ENCODE peak calls at places on chromosomes 6 and 20, in eight cellular contexts. V is OCI-LY7, Q is endothelial cell, W is ACHN, L is RPMI8226, P is GM23248, H is astrocyte, O is HFF-Myc. U is an unnamed sample.

GRCh38 chr6:42555477-42556457 is 8.1 kb upstream of the UBR2 start:
- DNase-seq in V (peak), Q (no peak), W (no peak), L (peak), P (no peak), H (no peak), O (peak), U (no peak)

GRCh38 chr6:105522626-105523322 is 119.9 kb upstream of the PREP start:
- DNase-seq in V (no peak), Q (no peak), W (no peak), L (no peak), P (peak), H (peak), O (no peak), U (no peak)

GRCh38 chr6:31908791-31909190 is 6.9 kb upstream of the ZBTB12 start:
- DNase-seq in V (no peak), Q (no peak), W (no peak), L (peak), P (peak), H (peak), O (no peak), U (no peak)

GRCh38 chr6:115544765-115545409 is 515.8 kb downstream of the FRK start:
- DNase-seq in V (no peak), Q (no peak), W (no peak), L (no peak), P (no peak), H (no peak), O (no peak), U (no peak)

GRCh38 chr6:47964994-47965393 is 146.0 kb downstream of the PTCHD4 start:
- DNase-seq in V (no peak), Q (no peak), W (no peak), L (no peak), P (no peak), H (no peak), O (no peak), U (no peak)

GRCh38 chr6:37029249-37029959 is 23.9 kb downstream of the FGD2 start:
- DNase-seq in V (peak), Q (peak), W (peak), L (peak), P (peak), H (peak), O (peak), U (peak)

GRCh38 chr6:147618927-147619326 is 110.4 kb downstream of the SAMD5 start:
- DNase-seq in V (no peak), Q (no peak), W (no peak), L (no peak), P (peak), H (no peak), O (no peak), U (no peak)

GRCh38 chr6:85112540-85112939 is 337.3 kb upstream of the NT5E start:
- DNase-seq in V (no peak), Q (no peak), W (no peak), L (no peak), P (no peak), H (no peak), O (no peak), U (no peak)

GRCh38 chr20:25867776-25868649 is 171.4 kb upstream of the ZNF337 start:
- DNase-seq in V (no peak), Q (peak), W (no peak), L (peak), P (peak), H (no peak), O (no peak), U (no peak)

GRCh38 chr6:108260126-108260808 is 573 bp downstream of the SNX3 start:
- DNase-seq in V (peak), Q (no peak), W (peak), L (peak), P (peak), H (peak), O (peak), U (no peak)

GRCh38 chr6:113995632-113996031 is 24.7 kb upstream of the HDAC2 start:
- DNase-seq in V (no peak), Q (no peak), W (peak), L (peak), P (peak), H (peak), O (peak), U (peak)

GRCh38 chr6:131821408-131821807 is 13.6 kb downstream of the ENPP1 start:
- DNase-seq in V (no peak), Q (no peak), W (no peak), L (no peak), P (no peak), H (no peak), O (no peak), U (no peak)

GRCh38 chr6:158686791-158687381 is 37.0 kb downstream of the SYTL3 start:
- DNase-seq in V (no peak), Q (no peak), W (no peak), L (no peak), P (no peak), H (no peak), O (no peak), U (no peak)

GRCh38 chr6:109224107-109224875 is 129.0 kb downstream of the CEP57L1 start:
- DNase-seq in V (no peak), Q (no peak), W (no peak), L (no peak), P (no peak), H (no peak), O (no peak), U (no peak)

GRCh38 chr6:72286911-72287311 is 335.0 kb upstream of the KCNQ5 start:
- DNase-seq in V (no peak), Q (no peak), W (peak), L (no peak), P (peak), H (peak), O (peak), U (peak)

GRCh38 chr20:49854190-49854875 is 41.7 kb downstream of the SLC9A8 start:
- DNase-seq in V (no peak), Q (no peak), W (no peak), L (no peak), P (no peak), H (no peak), O (no peak), U (no peak)

GRCh38 chr20:44621325-44621724 is 30.2 kb downstream of the ADA start:
- DNase-seq in V (no peak), Q (no peak), W (no peak), L (no peak), P (no peak), H (no peak), O (no peak), U (no peak)

GRCh38 chr20:37095108-37095608 is 639 bp downstream of the RBL1 start:
- DNase-seq in V (peak), Q (no peak), W (peak), L (peak), P (peak), H (no peak), O (no peak), U (no peak)

GRCh38 chr6:75171581-75172360 is 34.1 kb downstream of the COL12A1 start:
- DNase-seq in V (no peak), Q (no peak), W (no peak), L (no peak), P (peak), H (no peak), O (no peak), U (peak)

GRCh38 chr20:34415079-34415478 is 52.0 kb downstream of the ITCH start:
- DNase-seq in V (peak), Q (no peak), W (no peak), L (peak), P (no peak), H (no peak), O (no peak), U (no peak)

GRCh38 chr6:167836722-167837121 is 10.0 kb downstream of the AFDN start:
- DNase-seq in V (no peak), Q (no peak), W (no peak), L (no peak), P (peak), H (no peak), O (no peak), U (no peak)